ENCODE peak calls at places on chromosomes 12 and 14, in four cellular contexts. N is K562, Q is GM12891, V is GM12878. F is an unnamed sample.

GRCh38 chr12:49287876-49288275 is 7.1 kb upstream of the PRPH start:
- DNase-seq in V (no peak), Q (no peak), N (no peak), F (no peak)

GRCh38 chr14:93100570-93100969 is 15.2 kb downstream of the ITPK1 start:
- DNase-seq in N (no peak), Q (no peak), V (no peak), F (no peak)

GRCh38 chr14:24895243-24895583 is 154.7 kb downstream of the STXBP6 start:
- DNase-seq in N (no peak), Q (no peak), V (no peak), F (no peak)

GRCh38 chr12:31558521-31558920 is 32.4 kb downstream of the DENND5B start:
- DNase-seq in N (no peak), V (no peak), Q (no peak), F (no peak)

GRCh38 chr12:120222288-120222832 is 21.4 kb upstream of the RPLP0 start:
- DNase-seq in Q (no peak), N (no peak), V (no peak), F (no peak)

GRCh38 chr12:18436163-18436562 is 174.8 kb downstream of the PIK3C2G start:
- DNase-seq in Q (no peak), V (no peak), N (no peak), F (no peak)

GRCh38 chr14:75793806-75794205 is 132.8 kb downstream of the TTLL5 start:
- DNase-seq in Q (no peak), N (no peak), V (no peak), F (no peak)

GRCh38 chr14:23626946-23627345 is 9.2 kb upstream of the DHRS2 start:
- DNase-seq in Q (no peak), N (no peak), V (no peak), F (no peak)

GRCh38 chr12:98823012-98823411 is 177.9 kb downstream of the APAF1 start:
- DNase-seq in N (no peak), V (no peak), Q (no peak), F (no peak)

GRCh38 chr12:44143170-44143569 is 307.3 kb downstream of the TMEM117 start:
- DNase-seq in V (no peak), N (no peak), Q (no peak), F (no peak)

GRCh38 chr14:96309128-96309906 is 53.3 kb downstream of the BDKRB1 start:
- DNase-seq in V (no peak), N (no peak), Q (no peak), F (no peak)

GRCh38 chr14:105473033-105473676 is 1.5 kb upstream of the CRIP2 start:
- DNase-seq in N (no peak), V (no peak), Q (no peak), F (no peak)

GRCh38 chr12:4006743-4007142 is 133.5 kb upstream of the PARP11 start:
- DNase-seq in N (no peak), V (no peak), Q (no peak), F (no peak)

GRCh38 chr12:77087427-77087826 is 22.1 kb upstream of the E2F7 start:
- DNase-seq in N (no peak), V (no peak), Q (no peak), F (no peak)

GRCh38 chr12:1879633-1880032 is 38.8 kb downstream of the CACNA2D4 start:
- DNase-seq in Q (no peak), V (no peak), N (peak), F (no peak)

GRCh38 chr12:73935817-73936216 is 601.8 kb upstream of the ATXN7L3B start:
- DNase-seq in V (no peak), Q (no peak), N (no peak), F (no peak)

GRCh38 chr12:69338120-69338859 is 9.9 kb upstream of the LYZ start:
- DNase-seq in Q (no peak), N (no peak), V (no peak), F (peak)

GRCh38 chr12:123444396-123445026 is 8.0 kb upstream of the RILPL2 start:
- DNase-seq in Q (no peak), N (no peak), V (no peak), F (no peak)

GRCh38 chr12:111757361-111758119 is 9.2 kb upstream of the ALDH2 start:
- DNase-seq in N (no peak), Q (peak), V (no peak), F (peak)

GRCh38 chr12:12686472-12686871 is 9.5 kb downstream of the GPR19 start:
- DNase-seq in V (no peak), Q (no peak), N (no peak), F (no peak)

GRCh38 chr12:57086951-57087688 is 1.8 kb upstream of the NAB2 start:
- DNase-seq in N (peak), V (no peak), Q (no peak), F (peak)

GRCh38 chr12:116996648-116997047 is 85.9 kb downstream of the FBXW8 start:
- DNase-seq in V (no peak), N (no peak), Q (no peak), F (no peak)
- TF ChIP-seq SPI1 in V (no peak), N (no peak), Q (no peak), F (no peak)

GRCh38 chr12:132899033-132899432 is 11.6 kb upstream of the CHFR start:
- DNase-seq in Q (no peak), N (no peak), V (no peak), F (no peak)
- TF ChIP-seq SPI1 in Q (no peak), N (no peak), V (no peak), F (no peak)

DNA sequence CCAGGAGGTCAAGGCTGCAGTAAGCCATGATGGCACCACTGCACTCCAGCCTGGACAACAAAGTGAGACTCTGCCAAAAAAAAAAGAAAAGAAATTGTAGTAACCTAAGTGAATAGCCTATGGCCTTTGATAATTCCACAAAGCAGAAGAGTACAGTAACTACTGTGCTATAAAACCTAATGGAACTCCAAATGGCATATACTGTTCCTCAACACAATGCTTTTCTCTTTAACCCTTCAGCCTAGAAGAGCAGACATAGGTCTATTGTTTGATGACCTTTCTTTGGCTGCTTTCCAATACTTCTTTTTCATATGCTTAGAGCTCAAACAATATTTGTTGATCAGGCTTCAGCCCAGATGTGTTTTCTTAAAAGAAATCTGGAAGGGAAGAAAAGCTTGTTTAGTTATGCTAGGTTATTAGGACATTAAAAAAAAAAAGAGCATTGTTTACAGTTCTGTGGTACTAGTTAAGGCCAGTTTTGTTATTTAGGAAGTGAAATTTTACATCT is 116.4 kb downstream of the NTN4 start:
- DNase-seq in V (no peak), N (no peak), Q (no peak), F (no peak)
- TF ChIP-seq SPI1 in V (no peak), N (no peak), Q (no peak), F (no peak)

GRCh38 chr14:64958743-64959142 is 13.4 kb downstream of the RAB15 start:
- DNase-seq in Q (no peak), V (no peak), N (no peak), F (no peak)
- TF ChIP-seq SPI1 in Q (no peak), V (no peak), N (no peak), F (no peak)

F was measured in HL-60.